ENCODE peak calls at places on chromosome 9, in eight cellular contexts. One of them, this sample, is unnamed.

GRCh38 chr9:131078427-131079366 is 17.6 kb upstream of the AIF1L start:
- DNase-seq in uterus: no peak
- DNase-seq in tibial artery: no peak
- DNase-seq in heart right ventricle: no peak
- DNase-seq in IMR-90: no peak
- DNase-seq in GM23338: no peak
- DNase-seq in MM.1S: no peak
- DNase-seq in Peyer's patch: no peak
- DNase-seq in this sample: no peak

GRCh38 chr9:88272986-88273385 is 115.3 kb upstream of the SPIN1 start:
- DNase-seq in IMR-90: no peak
- DNase-seq in tibial artery: no peak
- DNase-seq in MM.1S: no peak
- DNase-seq in Peyer's patch: no peak
- DNase-seq in heart right ventricle: no peak
- DNase-seq in uterus: no peak
- DNase-seq in GM23338: peak; percentile 26
- DNase-seq in this sample: no peak

GRCh38 chr9:13181652-13182051 is 97.8 kb downstream of the MPDZ start:
- DNase-seq in uterus: no peak
- DNase-seq in tibial artery: no peak
- DNase-seq in GM23338: peak; percentile 9
- DNase-seq in heart right ventricle: no peak
- DNase-seq in Peyer's patch: no peak
- DNase-seq in IMR-90: peak; percentile 38
- DNase-seq in MM.1S: no peak
- DNase-seq in this sample: peak; percentile 50

GRCh38 chr9:135050072-135050990 is 37.1 kb upstream of the OLFM1 start:
- DNase-seq in uterus: no peak
- DNase-seq in tibial artery: peak; percentile 50
- DNase-seq in heart right ventricle: no peak
- DNase-seq in IMR-90: no peak
- DNase-seq in MM.1S: no peak
- DNase-seq in GM23338: no peak
- DNase-seq in Peyer's patch: peak; percentile 14
- DNase-seq in this sample: no peak

GRCh38 chr9:26058111-26058895 is 380.1 kb upstream of the TUSC1 start:
- DNase-seq in GM23338: no peak
- DNase-seq in heart right ventricle: no peak
- DNase-seq in IMR-90: no peak
- DNase-seq in MM.1S: no peak
- DNase-seq in Peyer's patch: no peak
- DNase-seq in tibial artery: no peak
- DNase-seq in uterus: no peak
- DNase-seq in this sample: no peak

GRCh38 chr9:136081826-136082495 is 13.1 kb downstream of the NACC2 start:
- DNase-seq in heart right ventricle: no peak
- DNase-seq in MM.1S: no peak
- DNase-seq in Peyer's patch: no peak
- DNase-seq in uterus: no peak
- DNase-seq in GM23338: no peak
- DNase-seq in IMR-90: no peak
- DNase-seq in tibial artery: peak; percentile 53
- DNase-seq in this sample: no peak

GRCh38 chr9:89888233-89888632 is 283.4 kb downstream of the GADD45G start:
- DNase-seq in uterus: no peak
- DNase-seq in heart right ventricle: no peak
- DNase-seq in IMR-90: no peak
- DNase-seq in MM.1S: no peak
- DNase-seq in Peyer's patch: no peak
- DNase-seq in tibial artery: no peak
- DNase-seq in GM23338: no peak
- DNase-seq in this sample: no peak

GRCh38 chr9:91047529-91047928 is 245.9 kb downstream of the SYK start:
- DNase-seq in tibial artery: no peak
- DNase-seq in MM.1S: peak; percentile 38
- DNase-seq in Peyer's patch: no peak
- DNase-seq in GM23338: no peak
- DNase-seq in heart right ventricle: no peak
- DNase-seq in uterus: no peak
- DNase-seq in IMR-90: no peak
- DNase-seq in this sample: no peak

GRCh38 chr9:29637448-29638196 is 2064.3 kb upstream of the C9orf72 start:
- DNase-seq in uterus: no peak
- DNase-seq in tibial artery: no peak
- DNase-seq in Peyer's patch: no peak
- DNase-seq in MM.1S: no peak
- DNase-seq in GM23338: no peak
- DNase-seq in heart right ventricle: no peak
- DNase-seq in IMR-90: no peak
- DNase-seq in this sample: no peak

GRCh38 chr9:84819446-84819845 is 149.9 kb downstream of the NTRK2 start:
- DNase-seq in GM23338: peak; percentile 68
- DNase-seq in Peyer's patch: no peak
- DNase-seq in heart right ventricle: no peak
- DNase-seq in MM.1S: no peak
- DNase-seq in IMR-90: no peak
- DNase-seq in tibial artery: no peak
- DNase-seq in uterus: no peak
- DNase-seq in this sample: no peak

GRCh38 chr9:131237931-131238401 is 38.3 kb downstream of the FAM78A start:
- DNase-seq in GM23338: peak; percentile 76
- DNase-seq in heart right ventricle: peak; percentile 75
- DNase-seq in Peyer's patch: peak; percentile 72
- DNase-seq in IMR-90: peak; percentile 88
- DNase-seq in MM.1S: peak; percentile 93
- DNase-seq in tibial artery: peak; percentile 80
- DNase-seq in uterus: no peak
- DNase-seq in this sample: peak; percentile 92

GRCh38 chr9:124285903-124286291 is 28.1 kb downstream of the NEK6 start:
- DNase-seq in IMR-90: peak; percentile 99
- DNase-seq in heart right ventricle: peak; percentile 73
- DNase-seq in uterus: peak; percentile 81
- DNase-seq in tibial artery: peak; percentile 96
- DNase-seq in GM23338: no peak
- DNase-seq in MM.1S: peak; percentile 93
- DNase-seq in Peyer's patch: no peak
- DNase-seq in this sample: peak; percentile 99
- H3K4me3 ChIP-seq in IMR-90: no peak overlapping the region
- H3K4me3 ChIP-seq in heart right ventricle: no peak overlapping the region
- H3K4me3 ChIP-seq in uterus: no peak overlapping the region
- H3K4me3 ChIP-seq in tibial artery: no peak overlapping the region
- H3K4me3 ChIP-seq in GM23338: no peak overlapping the region
- H3K4me3 ChIP-seq in MM.1S: peak overlapping the region; percentile 33
- H3K4me3 ChIP-seq in Peyer's patch: peak overlapping the region; percentile 10
- H3K4me3 ChIP-seq in this sample: no peak overlapping the region

GRCh38 chr9:128204858-128205257 is 1.7 kb downstream of the DNM1 start:
- DNase-seq in heart right ventricle: no peak
- DNase-seq in uterus: no peak
- DNase-seq in tibial artery: no peak
- DNase-seq in GM23338: no peak
- DNase-seq in MM.1S: no peak
- DNase-seq in Peyer's patch: no peak
- DNase-seq in IMR-90: no peak
- DNase-seq in this sample: no peak

GRCh38 chr9:128203024-128203841 is at the start of gene DNM1:
- DNase-seq in heart right ventricle: no peak
- DNase-seq in MM.1S: peak; percentile 67
- DNase-seq in tibial artery: peak; percentile 72
- DNase-seq in IMR-90: peak; percentile 54
- DNase-seq in Peyer's patch: peak; percentile 79
- DNase-seq in GM23338: peak; percentile 77
- DNase-seq in uterus: peak; percentile 69
- DNase-seq in this sample: peak; percentile 55

GRCh38 chr9:128203842-128204551 is 818 bp downstream of the DNM1 start:
- DNase-seq in tibial artery: no peak
- DNase-seq in GM23338: peak; percentile 74
- DNase-seq in Peyer's patch: peak; percentile 62
- DNase-seq in MM.1S: no peak
- DNase-seq in heart right ventricle: no peak
- DNase-seq in IMR-90: peak; percentile 47
- DNase-seq in uterus: peak; percentile 52
- DNase-seq in this sample: peak; percentile 26

GRCh38 chr9:128202648-128203023 is 543 bp upstream of the DNM1 start:
- DNase-seq in GM23338: no peak
- DNase-seq in uterus: no peak
- DNase-seq in Peyer's patch: no peak
- DNase-seq in heart right ventricle: no peak
- DNase-seq in IMR-90: no peak
- DNase-seq in MM.1S: no peak
- DNase-seq in tibial artery: no peak
- DNase-seq in this sample: no peak

GRCh38 chr9:128201441-128202369 is 1.5 kb upstream of the DNM1 start:
- DNase-seq in heart right ventricle: no peak
- DNase-seq in IMR-90: peak; percentile 71
- DNase-seq in tibial artery: no peak
- DNase-seq in Peyer's patch: no peak
- DNase-seq in MM.1S: no peak
- DNase-seq in uterus: no peak
- DNase-seq in GM23338: no peak
- DNase-seq in this sample: no peak
- H3K27ac ChIP-seq in heart right ventricle: no peak overlapping the region
- H3K27ac ChIP-seq in IMR-90: no peak overlapping the region
- H3K27ac ChIP-seq in tibial artery: no peak overlapping the region
- H3K27ac ChIP-seq in Peyer's patch: no peak overlapping the region
- H3K27ac ChIP-seq in MM.1S: no peak overlapping the region
- H3K27ac ChIP-seq in uterus: no peak overlapping the region
- H3K27ac ChIP-seq in GM23338: no peak overlapping the region
- H3K27ac ChIP-seq in this sample: no peak overlapping the region

GRCh38 chr9:107158321-107158720 is 124.8 kb upstream of the RAD23B start:
- DNase-seq in IMR-90: peak; percentile 37
- DNase-seq in Peyer's patch: no peak
- DNase-seq in uterus: no peak
- DNase-seq in tibial artery: no peak
- DNase-seq in heart right ventricle: no peak
- DNase-seq in GM23338: peak; percentile 83
- DNase-seq in MM.1S: no peak
- DNase-seq in this sample: peak; percentile 39
- TF ChIP-seq CTCF in IMR-90: peak; percentile 38
- TF ChIP-seq CTCF in Peyer's patch: no peak
- TF ChIP-seq CTCF in uterus: no peak
- TF ChIP-seq CTCF in tibial artery: no peak
- TF ChIP-seq CTCF in heart right ventricle: peak; percentile 23
- TF ChIP-seq CTCF in GM23338: peak; percentile 64
- TF ChIP-seq CTCF in MM.1S: no peak
- TF ChIP-seq CTCF in this sample: peak; percentile 42

GRCh38 chr9:15513335-15513734 is 2.6 kb upstream of the PSIP1 start:
- DNase-seq in Peyer's patch: no peak
- DNase-seq in GM23338: peak; percentile 84
- DNase-seq in IMR-90: no peak
- DNase-seq in tibial artery: no peak
- DNase-seq in heart right ventricle: no peak
- DNase-seq in uterus: no peak
- DNase-seq in MM.1S: no peak
- DNase-seq in this sample: peak; percentile 36

GRCh38 chr9:15512889-15513288 is 2.1 kb upstream of the PSIP1 start:
- DNase-seq in heart right ventricle: no peak
- DNase-seq in uterus: no peak
- DNase-seq in MM.1S: no peak
- DNase-seq in IMR-90: no peak
- DNase-seq in tibial artery: no peak
- DNase-seq in Peyer's patch: no peak
- DNase-seq in GM23338: peak; percentile 88
- DNase-seq in this sample: no peak

GRCh38 chr9:15509931-15510788 is 610 bp downstream of the PSIP1 start:
- DNase-seq in IMR-90: no peak
- DNase-seq in GM23338: peak; percentile 76
- DNase-seq in Peyer's patch: no peak
- DNase-seq in heart right ventricle: peak; percentile 29
- DNase-seq in tibial artery: peak; percentile 72
- DNase-seq in uterus: peak; percentile 45
- DNase-seq in MM.1S: peak; percentile 34
- DNase-seq in this sample: peak; percentile 36

GRCh38 chr9:15512204-15512603 is 1.4 kb upstream of the PSIP1 start:
- DNase-seq in IMR-90: no peak
- DNase-seq in Peyer's patch: no peak
- DNase-seq in GM23338: peak; percentile 13
- DNase-seq in MM.1S: no peak
- DNase-seq in tibial artery: no peak
- DNase-seq in heart right ventricle: no peak
- DNase-seq in uterus: no peak
- DNase-seq in this sample: no peak

GRCh38 chr9:15510789-15511575 is at the start of gene PSIP1:
- DNase-seq in IMR-90: peak; percentile 75
- DNase-seq in heart right ventricle: peak; percentile 81
- DNase-seq in GM23338: peak; percentile 87
- DNase-seq in MM.1S: peak; percentile 78
- DNase-seq in uterus: peak; percentile 80
- DNase-seq in tibial artery: peak; percentile 82
- DNase-seq in Peyer's patch: peak; percentile 89
- DNase-seq in this sample: peak; percentile 80
- H3K4me3 ChIP-seq in IMR-90: peak within 1 kb of the TSS; percentile 95
- H3K4me3 ChIP-seq in heart right ventricle: peak within 1 kb of the TSS; percentile 93
- H3K4me3 ChIP-seq in GM23338: peak within 1 kb of the TSS; percentile 91
- H3K4me3 ChIP-seq in MM.1S: peak within 1 kb of the TSS; percentile 73
- H3K4me3 ChIP-seq in uterus: peak within 1 kb of the TSS; percentile 90
- H3K4me3 ChIP-seq in tibial artery: peak within 1 kb of the TSS; percentile 87
- H3K4me3 ChIP-seq in Peyer's patch: peak within 1 kb of the TSS; percentile 100
- H3K4me3 ChIP-seq in this sample: peak within 1 kb of the TSS; percentile 87

GRCh38 chr9:114344188-114344566 is 14.5 kb downstream of the ORM2 start:
- DNase-seq in MM.1S: no peak
- DNase-seq in GM23338: no peak
- DNase-seq in Peyer's patch: no peak
- DNase-seq in IMR-90: no peak
- DNase-seq in uterus: no peak
- DNase-seq in tibial artery: no peak
- DNase-seq in heart right ventricle: no peak
- DNase-seq in this sample: no peak
- H3K27ac ChIP-seq in MM.1S: no peak overlapping the region
- H3K27ac ChIP-seq in GM23338: no peak overlapping the region
- H3K27ac ChIP-seq in Peyer's patch: no peak overlapping the region
- H3K27ac ChIP-seq in IMR-90: no peak overlapping the region
- H3K27ac ChIP-seq in uterus: peak overlapping the region; percentile 16
- H3K27ac ChIP-seq in tibial artery: no peak overlapping the region
- H3K27ac ChIP-seq in heart right ventricle: no peak overlapping the region
- H3K27ac ChIP-seq in this sample: no peak overlapping the region

DNA sequence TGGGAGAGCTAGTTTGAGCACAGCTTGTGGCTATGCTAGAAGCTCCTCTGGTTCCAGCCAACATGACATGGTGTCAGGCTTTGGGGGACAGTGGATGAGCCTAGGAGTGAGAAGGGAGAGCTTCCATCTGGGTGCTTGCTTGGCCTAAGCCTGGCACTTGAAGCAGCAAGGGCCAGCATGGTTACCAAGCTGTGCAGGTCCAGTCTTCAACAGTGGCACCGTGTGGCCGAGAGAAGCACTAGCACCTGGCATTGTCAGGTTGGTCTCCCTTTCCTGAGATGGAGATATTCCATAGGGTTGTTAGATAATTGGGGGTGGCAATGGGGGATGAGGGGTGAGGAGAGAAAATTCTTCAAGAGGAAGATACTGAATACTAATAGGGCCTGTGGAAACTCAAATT is 261.9 kb downstream of the PBX3 start:
- DNase-seq in GM23338: no peak
- DNase-seq in tibial artery: no peak
- DNase-seq in uterus: no peak
- DNase-seq in IMR-90: no peak
- DNase-seq in MM.1S: no peak
- DNase-seq in heart right ventricle: no peak
- DNase-seq in Peyer's patch: no peak
- DNase-seq in this sample: no peak
- TF ChIP-seq CTCF in GM23338: peak; percentile 55
- TF ChIP-seq CTCF in tibial artery: no peak
- TF ChIP-seq CTCF in uterus: no peak
- TF ChIP-seq CTCF in IMR-90: peak; percentile 7
- TF ChIP-seq CTCF in MM.1S: peak; percentile 23
- TF ChIP-seq CTCF in heart right ventricle: no peak
- TF ChIP-seq CTCF in Peyer's patch: no peak
- TF ChIP-seq CTCF in this sample: peak; percentile 22

GRCh38 chr9:133347515-133347984 is 381 bp downstream of the MED22 start:
- DNase-seq in heart right ventricle: no peak
- DNase-seq in IMR-90: no peak
- DNase-seq in uterus: peak; percentile 49
- DNase-seq in tibial artery: no peak
- DNase-seq in MM.1S: peak; percentile 43
- DNase-seq in GM23338: peak; percentile 62
- DNase-seq in Peyer's patch: peak; percentile 73
- DNase-seq in this sample: peak; percentile 30
- H3K4me3 ChIP-seq in heart right ventricle: peak overlapping the region; percentile 80
- H3K4me3 ChIP-seq in IMR-90: peak overlapping the region; percentile 74
- H3K4me3 ChIP-seq in uterus: peak overlapping the region; percentile 64
- H3K4me3 ChIP-seq in tibial artery: peak overlapping the region; percentile 82
- H3K4me3 ChIP-seq in MM.1S: peak overlapping the region; percentile 97
- H3K4me3 ChIP-seq in GM23338: peak overlapping the region; percentile 98
- H3K4me3 ChIP-seq in Peyer's patch: peak overlapping the region; percentile 93
- H3K4me3 ChIP-seq in this sample: peak overlapping the region; percentile 95

This sample was measured in fibroblast of lung.